ENCODE peak calls at places on chromosome 19, in six cellular contexts. One of them, this sample, is unnamed.

GRCh38 chr19:52231154-52231565 is 38.2 kb upstream of the ZNF766 start:
- DNase-seq in IMR-90: peak; percentile 1
- DNase-seq in neural progenitor cell: no peak
- DNase-seq in Peyer's patch: no peak
- DNase-seq in stomach: no peak
- DNase-seq in uterus: no peak
- DNase-seq in this sample: no peak

GRCh38 chr19:54388001-54388802 is 23.5 kb upstream of the LAIR1 start:
- DNase-seq in IMR-90: no peak
- DNase-seq in neural progenitor cell: no peak
- DNase-seq in Peyer's patch: peak; percentile 68
- DNase-seq in stomach: no peak
- DNase-seq in uterus: no peak
- DNase-seq in this sample: no peak

GRCh38 chr19:6616011-6616410 is 25.1 kb upstream of the CD70 start:
- DNase-seq in IMR-90: no peak
- DNase-seq in neural progenitor cell: no peak
- DNase-seq in Peyer's patch: no peak
- DNase-seq in stomach: no peak
- DNase-seq in uterus: no peak
- DNase-seq in this sample: no peak

GRCh38 chr19:18951721-18952281 is 10.8 kb upstream of the HOMER3 start:
- DNase-seq in IMR-90: no peak
- DNase-seq in neural progenitor cell: no peak
- DNase-seq in Peyer's patch: no peak
- DNase-seq in stomach: no peak
- DNase-seq in uterus: no peak
- DNase-seq in this sample: no peak

GRCh38 chr19:54168174-54168917 is 4.6 kb downstream of the TMC4 start:
- DNase-seq in IMR-90: peak; percentile 73
- DNase-seq in neural progenitor cell: peak; percentile 91
- DNase-seq in Peyer's patch: peak; percentile 89
- DNase-seq in stomach: peak; percentile 94
- DNase-seq in uterus: peak; percentile 91
- DNase-seq in this sample: peak; percentile 93

GRCh38 chr19:51626675-51627074 is 3.5 kb downstream of the SIGLEC5 start:
- DNase-seq in IMR-90: no peak
- DNase-seq in neural progenitor cell: no peak
- DNase-seq in Peyer's patch: no peak
- DNase-seq in stomach: no peak
- DNase-seq in uterus: no peak
- DNase-seq in this sample: no peak

GRCh38 chr19:45822716-45823115 is 7.6 kb upstream of the RSPH6A start:
- DNase-seq in IMR-90: no peak
- DNase-seq in neural progenitor cell: no peak
- DNase-seq in Peyer's patch: no peak
- DNase-seq in stomach: no peak
- DNase-seq in uterus: no peak
- DNase-seq in this sample: no peak

GRCh38 chr19:23901360-23901759 is 13.3 kb upstream of the ZNF726 start:
- DNase-seq in IMR-90: no peak
- DNase-seq in neural progenitor cell: no peak
- DNase-seq in Peyer's patch: no peak
- DNase-seq in stomach: no peak
- DNase-seq in uterus: no peak
- DNase-seq in this sample: peak; percentile 57

GRCh38 chr19:49848938-49849337 is 2.0 kb upstream of the PTOV1 start:
- DNase-seq in IMR-90: no peak
- DNase-seq in neural progenitor cell: no peak
- DNase-seq in Peyer's patch: no peak
- DNase-seq in stomach: no peak
- DNase-seq in uterus: no peak
- DNase-seq in this sample: no peak

GRCh38 chr19:10043286-10043927 is 30.1 kb downstream of the RDH8 start:
- DNase-seq in IMR-90: peak; percentile 33
- DNase-seq in neural progenitor cell: peak; percentile 56
- DNase-seq in Peyer's patch: no peak
- DNase-seq in stomach: no peak
- DNase-seq in uterus: no peak
- DNase-seq in this sample: no peak

GRCh38 chr19:31597616-31598015 is 248.4 kb upstream of the TSHZ3 start:
- DNase-seq in IMR-90: no peak
- DNase-seq in neural progenitor cell: no peak
- DNase-seq in Peyer's patch: no peak
- DNase-seq in stomach: no peak
- DNase-seq in uterus: no peak
- DNase-seq in this sample: no peak

GRCh38 chr19:17294051-17294891 is 9.0 kb downstream of the ABHD8 start:
- DNase-seq in IMR-90: no peak
- DNase-seq in neural progenitor cell: peak; percentile 48
- DNase-seq in Peyer's patch: peak; percentile 35
- DNase-seq in stomach: no peak
- DNase-seq in uterus: no peak
- DNase-seq in this sample: peak; percentile 72

GRCh38 chr19:53545271-53546065 is 7.5 kb downstream of the ZNF331 start:
- DNase-seq in IMR-90: peak; percentile 80
- DNase-seq in neural progenitor cell: no peak
- DNase-seq in Peyer's patch: no peak
- DNase-seq in stomach: no peak
- DNase-seq in uterus: no peak
- DNase-seq in this sample: no peak

GRCh38 chr19:406121-406711 is 2.7 kb downstream of the C2CD4C start:
- DNase-seq in IMR-90: no peak
- DNase-seq in neural progenitor cell: no peak
- DNase-seq in Peyer's patch: no peak
- DNase-seq in stomach: no peak
- DNase-seq in uterus: no peak
- DNase-seq in this sample: no peak

GRCh38 chr19:29630661-29631060 is 24.6 kb downstream of the POP4 start:
- DNase-seq in IMR-90: no peak
- DNase-seq in neural progenitor cell: no peak
- DNase-seq in Peyer's patch: no peak
- DNase-seq in stomach: no peak
- DNase-seq in uterus: no peak
- DNase-seq in this sample: no peak

GRCh38 chr19:16337809-16338469 is 13.3 kb downstream of the KLF2 start:
- DNase-seq in IMR-90: no peak
- DNase-seq in neural progenitor cell: no peak
- DNase-seq in Peyer's patch: no peak
- DNase-seq in stomach: no peak
- DNase-seq in uterus: no peak
- DNase-seq in this sample: no peak

GRCh38 chr19:3285647-3286176 is 61.3 kb downstream of the CELF5 start:
- DNase-seq in IMR-90: no peak
- DNase-seq in neural progenitor cell: no peak
- DNase-seq in Peyer's patch: no peak
- DNase-seq in stomach: no peak
- DNase-seq in uterus: no peak
- DNase-seq in this sample: no peak

GRCh38 chr19:9956956-9957355 is 20.6 kb upstream of the OLFM2 start:
- DNase-seq in IMR-90: peak; percentile 24
- DNase-seq in neural progenitor cell: no peak
- DNase-seq in Peyer's patch: no peak
- DNase-seq in stomach: no peak
- DNase-seq in uterus: no peak
- DNase-seq in this sample: no peak

GRCh38 chr19:49880162-49880869 is 2.8 kb downstream of the TBC1D17 start:
- DNase-seq in IMR-90: no peak
- DNase-seq in neural progenitor cell: no peak
- DNase-seq in Peyer's patch: no peak
- DNase-seq in stomach: no peak
- DNase-seq in uterus: peak; percentile 19
- DNase-seq in this sample: peak; percentile 19

GRCh38 chr19:12872255-12872654 is 9.0 kb downstream of the DNASE2 start:
- DNase-seq in IMR-90: no peak
- DNase-seq in neural progenitor cell: no peak
- DNase-seq in Peyer's patch: no peak
- DNase-seq in stomach: no peak
- DNase-seq in uterus: no peak
- DNase-seq in this sample: no peak

GRCh38 chr19:8311461-8312260 is 3.5 kb upstream of the CD320 start:
- DNase-seq in IMR-90: no peak
- DNase-seq in neural progenitor cell: no peak
- DNase-seq in Peyer's patch: no peak
- DNase-seq in stomach: peak; percentile 9
- DNase-seq in uterus: no peak
- DNase-seq in this sample: peak; percentile 78

GRCh38 chr19:38252935-38253691 is 3.1 kb downstream of the PPP1R14A start:
- DNase-seq in IMR-90: no peak
- DNase-seq in neural progenitor cell: peak; percentile 43
- DNase-seq in Peyer's patch: no peak
- DNase-seq in stomach: peak; percentile 42
- DNase-seq in uterus: peak; percentile 61
- DNase-seq in this sample: peak; percentile 58

GRCh38 chr19:56759531-56759930 is 81.0 kb downstream of the PEG3 start:
- DNase-seq in IMR-90: no peak
- DNase-seq in neural progenitor cell: no peak
- DNase-seq in Peyer's patch: no peak
- DNase-seq in stomach: no peak
- DNase-seq in uterus: no peak
- DNase-seq in this sample: no peak

GRCh38 chr19:40745402-40745780 is 4.9 kb downstream of the ACTMAP start:
- DNase-seq in IMR-90: peak; percentile 63
- DNase-seq in neural progenitor cell: no peak
- DNase-seq in Peyer's patch: no peak
- DNase-seq in stomach: no peak
- DNase-seq in uterus: no peak
- DNase-seq in this sample: no peak

GRCh38 chr19:41264581-41265375 is 606 bp downstream of the HNRNPUL1 start:
- DNase-seq in IMR-90: peak; percentile 34
- DNase-seq in neural progenitor cell: peak; percentile 54
- DNase-seq in Peyer's patch: peak; percentile 40
- DNase-seq in stomach: peak; percentile 43
- DNase-seq in uterus: peak; percentile 55
- DNase-seq in this sample: peak; percentile 66

GRCh38 chr19:11377756-11378155 is 3.3 kb downstream of the SWSAP1 start:
- DNase-seq in IMR-90: peak; percentile 37
- DNase-seq in neural progenitor cell: no peak
- DNase-seq in Peyer's patch: no peak
- DNase-seq in stomach: no peak
- DNase-seq in uterus: no peak
- DNase-seq in this sample: no peak

GRCh38 chr19:5292453-5292842 is 48.2 kb downstream of the PTPRS start:
- DNase-seq in IMR-90: peak; percentile 23
- DNase-seq in neural progenitor cell: no peak
- DNase-seq in Peyer's patch: no peak
- DNase-seq in stomach: peak; percentile 60
- DNase-seq in uterus: no peak
- DNase-seq in this sample: no peak
- H3K4me1 ChIP-seq in IMR-90: peaks cover 8% of the 10 kb centered on the region
- H3K4me1 ChIP-seq in neural progenitor cell: peaks cover 34% of the 10 kb centered on the region
- H3K4me1 ChIP-seq in Peyer's patch: peaks cover 6% of the 10 kb centered on the region
- H3K4me1 ChIP-seq in stomach: peaks cover 69% of the 10 kb centered on the region
- H3K4me1 ChIP-seq in uterus: peaks cover 35% of the 10 kb centered on the region
- H3K4me1 ChIP-seq in this sample: peaks cover 11% of the 10 kb centered on the region

GRCh38 chr19:21947775-21948174 is 63.0 kb downstream of the ZNF208 start:
- DNase-seq in IMR-90: no peak
- DNase-seq in neural progenitor cell: no peak
- DNase-seq in Peyer's patch: no peak
- DNase-seq in stomach: no peak
- DNase-seq in uterus: no peak
- DNase-seq in this sample: no peak
- H3K9me3 ChIP-seq in IMR-90: peaks cover 22% of the 10 kb centered on the region
- H3K9me3 ChIP-seq in neural progenitor cell: peaks cover 44% of the 10 kb centered on the region
- H3K9me3 ChIP-seq in Peyer's patch: peaks cover 47% of the 10 kb centered on the region
- H3K9me3 ChIP-seq in stomach: peaks cover 86% of the 10 kb centered on the region
- H3K9me3 ChIP-seq in uterus: no peaks in the 10 kb centered on the region
- H3K9me3 ChIP-seq in this sample: peaks cover 82% of the 10 kb centered on the region

DNA sequence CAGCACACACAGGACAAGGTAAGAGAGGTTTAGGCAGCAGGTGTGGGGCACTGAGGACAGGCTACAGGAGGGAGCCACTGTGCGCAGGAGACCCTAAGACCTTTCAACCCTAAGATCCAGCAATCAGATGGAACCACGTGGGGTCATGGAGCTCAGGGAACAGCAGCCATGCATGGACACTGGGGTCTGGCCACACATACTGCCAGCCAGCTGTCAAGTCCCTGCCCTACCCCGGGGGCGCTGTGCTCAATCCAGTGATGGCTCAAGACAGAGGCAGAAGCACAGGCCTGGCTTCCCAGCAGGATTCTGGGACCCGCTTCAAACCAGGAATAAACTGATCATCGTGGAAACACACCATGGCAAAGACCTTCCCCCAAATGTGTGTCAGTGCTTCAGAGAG is 25.5 kb upstream of the EPHX3 start:
- DNase-seq in IMR-90: no peak
- DNase-seq in neural progenitor cell: no peak
- DNase-seq in Peyer's patch: no peak
- DNase-seq in stomach: no peak
- DNase-seq in uterus: no peak
- DNase-seq in this sample: no peak
- TF ChIP-seq CTCF in IMR-90: no peak
- TF ChIP-seq CTCF in neural progenitor cell: no peak
- TF ChIP-seq CTCF in Peyer's patch: no peak
- TF ChIP-seq CTCF in stomach: no peak
- TF ChIP-seq CTCF in uterus: no peak
- TF ChIP-seq CTCF in this sample: no peak

DNA sequence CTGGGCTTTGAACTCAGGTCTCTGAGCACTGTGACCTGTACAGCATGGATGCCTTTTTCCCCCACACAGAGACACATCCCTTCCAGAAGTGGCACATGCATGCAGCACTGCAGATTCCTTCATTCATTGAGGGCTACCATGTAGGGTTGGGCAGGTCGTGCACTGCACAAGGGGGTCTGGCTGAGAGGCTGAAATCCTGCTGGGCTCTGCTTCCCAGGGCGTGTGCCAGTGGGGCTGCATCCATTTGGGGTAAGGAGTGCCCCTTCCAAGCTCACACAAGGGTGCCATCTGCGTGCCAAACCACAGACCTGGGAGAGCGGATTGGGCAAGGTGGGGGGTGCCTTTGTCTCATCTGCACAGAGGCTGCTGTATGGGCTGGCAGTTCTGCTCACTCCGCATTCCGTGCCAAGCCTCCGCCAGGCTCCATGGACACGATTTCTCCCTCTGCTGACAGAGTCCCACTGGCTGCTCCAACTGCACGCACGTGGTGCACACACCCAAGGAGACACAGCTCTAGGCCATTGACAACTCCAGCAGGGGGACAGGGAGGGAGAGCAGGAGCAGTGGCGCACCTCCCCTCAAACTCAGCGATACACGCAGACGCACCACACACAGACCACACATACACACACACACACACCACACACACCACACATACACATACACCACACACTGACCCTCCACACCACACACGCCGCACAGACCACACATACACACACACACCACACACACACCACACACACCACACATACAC is 4.5 kb upstream of the SHISA7 start:
- DNase-seq in IMR-90: peak; percentile 15
- DNase-seq in neural progenitor cell: peak; percentile 68
- DNase-seq in Peyer's patch: no peak
- DNase-seq in stomach: no peak
- DNase-seq in uterus: no peak
- DNase-seq in this sample: no peak
- H3K4me1 ChIP-seq in IMR-90: peaks cover 2% of the 10 kb centered on the region
- H3K4me1 ChIP-seq in neural progenitor cell: peaks cover 11% of the 10 kb centered on the region
- H3K4me1 ChIP-seq in Peyer's patch: no peaks in the 10 kb centered on the region
- H3K4me1 ChIP-seq in stomach: peaks cover 27% of the 10 kb centered on the region
- H3K4me1 ChIP-seq in uterus: peaks cover 17% of the 10 kb centered on the region
- H3K4me1 ChIP-seq in this sample: peaks cover 9% of the 10 kb centered on the region

This sample was measured in mucosa of descending colon.